ENCODE peak calls at places on chromosomes 3 and 15, in ten cellular contexts. K, G, W, Y, R, S, Z, M, I and U are unnamed samples.
A peak's percentile ranks its signal among the peaks of the same experiment; 100 is the strongest.

GRCh38 chr15:78424673-78425072 is 13.3 kb upstream of the IREB2 start:
- DNase-seq in W (no peak), M (no peak), S (no peak), Z (no peak), R (no peak), G (no peak), Y (no peak), K (no peak), I (no peak), U (no peak)

GRCh38 chr15:20294651-20295237 is 246.9 kb downstream of the GOLGA6L6 start:
- DNase-seq in G (no peak), K (no peak), Z (no peak), I (no peak), Y (peak; percentile 95), S (no peak), W (no peak), M (no peak), R (no peak), U (no peak)

GRCh38 chr3:127736801-127737539 is 64.2 kb downstream of the ABTB1 start:
- DNase-seq in W (no peak), Y (no peak), K (no peak), R (no peak), I (no peak), M (no peak), G (no peak), Z (no peak), S (no peak), U (no peak)

GRCh38 chr3:25306066-25306465 is 122.0 kb upstream of the RARB start:
- DNase-seq in Y (no peak), W (no peak), M (no peak), K (no peak), R (no peak), I (no peak), G (no peak), Z (no peak), S (no peak), U (no peak)

GRCh38 chr15:62889734-62890505 is 152.6 kb upstream of the TPM1 start:
- DNase-seq in W (no peak), I (no peak), R (no peak), Y (no peak), S (no peak), Z (peak; percentile 88), G (peak; percentile 68), M (no peak), K (peak; percentile 57), U (no peak)

GRCh38 chr3:110579841-110580550 is 491.6 kb upstream of the NECTIN3 start:
- DNase-seq in Y (no peak), Z (peak; percentile 65), R (no peak), M (no peak), G (peak; percentile 68), I (no peak), W (no peak), K (no peak), S (no peak), U (no peak)

GRCh38 chr3:58293516-58293915 is 12.5 kb upstream of the RPP14 start:
- DNase-seq in S (no peak), W (no peak), I (no peak), G (no peak), M (no peak), Y (no peak), K (no peak), R (no peak), Z (no peak), U (no peak)

GRCh38 chr3:71254658-71255057 is 328.9 kb downstream of the FOXP1 start:
- DNase-seq in R (no peak), I (no peak), Y (no peak), M (no peak), G (no peak), W (no peak), S (no peak), Z (no peak), K (peak; percentile 54), U (no peak)

GRCh38 chr15:69954726-69955125 is 143.0 kb downstream of the TLE3 start:
- DNase-seq in Z (no peak), M (no peak), S (no peak), Y (no peak), W (no peak), R (peak; percentile 69), G (no peak), I (no peak), K (no peak), U (no peak)

GRCh38 chr3:101780661-101781060 is 1.6 kb downstream of the NXPE3 start:
- DNase-seq in I (no peak), G (peak; percentile 31), Z (peak; percentile 86), W (no peak), R (peak; percentile 9), K (no peak), Y (no peak), M (no peak), S (peak; percentile 52), U (no peak)

DNA sequence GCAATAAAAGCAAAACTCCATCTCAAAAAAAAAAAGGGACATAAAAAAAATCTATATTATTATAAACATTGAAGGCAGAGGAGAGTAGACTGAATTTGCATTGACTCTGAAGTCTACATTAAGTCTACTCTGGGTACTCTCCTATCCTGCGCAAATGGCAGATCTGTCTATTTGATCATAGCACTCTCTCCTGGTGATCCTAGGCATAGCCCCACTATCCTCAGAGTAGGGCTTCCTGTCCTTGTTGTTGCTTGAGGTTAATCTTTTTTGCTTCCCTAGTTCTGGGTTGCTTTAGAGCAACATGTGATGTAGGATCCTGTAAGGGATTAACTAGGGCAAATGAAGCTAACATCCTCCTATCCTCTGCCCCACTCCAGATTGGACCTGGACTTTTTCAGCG is 82.1 kb upstream of the LRRFIP2 start:
- DNase-seq in I (no peak), R (peak; percentile 16), W (no peak), Y (no peak), G (no peak), S (no peak), Z (peak; percentile 35), M (no peak), K (no peak), U (no peak)
- TF ChIP-seq CTCF in I (no peak), R (peak; percentile 32), W (no peak), Y (no peak), G (peak; percentile 22), S (no peak), Z (peak; percentile 28), M (no peak), K (no peak), U (no peak)

GRCh38 chr3:2599471-2599870 is 500.8 kb downstream of the CNTN4 start:
- DNase-seq in K (no peak), I (no peak), Z (peak; percentile 4), M (no peak), Y (no peak), W (no peak), S (no peak), G (no peak), R (no peak), U (no peak)

GRCh38 chr3:2597615-2598014 is 498.9 kb downstream of the CNTN4 start:
- DNase-seq in G (no peak), M (no peak), I (no peak), W (no peak), Z (no peak), R (no peak), S (no peak), K (peak; percentile 18), Y (no peak), U (no peak)

GRCh38 chr3:2595486-2595885 is 496.8 kb downstream of the CNTN4 start:
- DNase-seq in M (no peak), G (no peak), R (peak; percentile 41), I (no peak), Z (no peak), K (no peak), Y (no peak), W (no peak), S (no peak), U (no peak)
- TF ChIP-seq CTCF in M (no peak), G (no peak), R (peak; percentile 56), I (no peak), Z (no peak), K (no peak), Y (no peak), W (no peak), S (no peak), U (peak; percentile 12)

GRCh38 chr3:48507256-48508061 is 3.5 kb upstream of the SHISA5 start:
- DNase-seq in S (no peak), M (peak; percentile 83), G (peak; percentile 63), I (peak; percentile 81), K (peak; percentile 44), Y (no peak), W (peak; percentile 56), R (peak; percentile 85), Z (peak; percentile 55), U (peak; percentile 35)
- TF ChIP-seq CTCF in S (peak; percentile 46), M (peak; percentile 72), G (peak; percentile 67), I (peak; percentile 29), K (peak; percentile 38), Y (peak; percentile 64), W (no peak), R (peak; percentile 64), Z (peak; percentile 22), U (peak; percentile 86)

DNA sequence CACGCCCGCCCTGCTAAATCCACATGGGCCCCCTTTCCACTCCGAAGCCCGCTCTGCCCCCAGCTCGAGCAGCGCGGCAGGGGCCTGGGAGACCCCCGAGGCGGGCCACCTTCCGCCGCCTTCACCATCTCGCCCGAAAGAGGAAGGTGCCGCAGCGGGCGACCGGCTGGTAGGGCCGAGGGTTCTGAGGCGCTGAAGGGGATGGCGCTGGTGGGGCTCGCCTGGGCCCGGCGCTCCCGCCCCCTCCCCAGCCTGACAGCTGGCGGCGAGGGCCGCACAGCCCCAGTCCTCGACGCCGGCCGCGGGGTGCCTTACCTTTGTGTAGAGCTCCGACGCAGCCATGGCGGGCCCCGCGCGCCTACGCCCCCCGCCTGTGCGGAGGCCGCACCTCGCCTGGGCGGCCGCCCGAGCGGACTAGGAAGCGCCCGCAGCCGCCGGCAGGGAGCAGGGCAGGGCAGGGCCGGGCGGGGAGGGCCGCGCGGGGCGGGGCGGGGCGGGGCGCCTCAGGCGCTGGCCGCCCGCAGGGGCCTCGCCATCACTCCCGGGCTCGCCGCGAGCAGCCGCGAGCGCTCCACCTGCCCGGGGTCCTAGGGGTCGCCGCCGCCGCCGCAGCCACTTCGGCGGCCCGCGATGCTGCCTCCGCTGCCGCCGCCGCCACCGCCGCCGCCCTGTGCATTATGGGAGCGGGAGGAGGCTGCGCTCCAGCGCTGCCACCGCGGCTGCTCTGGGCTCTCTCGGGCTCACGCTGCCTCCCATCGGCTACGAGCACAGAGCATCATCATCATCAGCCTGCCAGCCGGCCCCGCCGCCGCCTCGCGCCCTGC is at the start of gene MYO5A:
- DNase-seq in S (peak; percentile 37), G (peak; percentile 18), R (peak; percentile 92), I (peak; percentile 93), K (peak; percentile 60), Z (peak; percentile 68), Y (peak; percentile 89), W (peak; percentile 46), M (peak; percentile 82), U (peak; percentile 86)
- TF ChIP-seq CTCF in S (peak; percentile 2), G (no peak), R (no peak), I (no peak), K (no peak), Z (no peak), Y (peak; percentile 36), W (no peak), M (no peak), U (peak; percentile 23)

GRCh38 chr15:65082303-65082958 is 5.9 kb downstream of the KBTBD13 start:
- DNase-seq in K (peak; percentile 78), I (no peak), W (no peak), Y (no peak), M (no peak), Z (no peak), S (no peak), G (no peak), R (peak; percentile 51), U (no peak)
- TF ChIP-seq CTCF in K (no peak), I (no peak), W (no peak), Y (no peak), M (no peak), Z (no peak), S (no peak), G (no peak), R (no peak), U (no peak)